ENCODE peak calls at places on chromosomes 3 and 15, in six cellular contexts. C is neural crest cell, V is tibial nerve, S is lower lobe of right lung, L is GM12878, M is fibroblast of pulmonary artery. N is an unnamed sample.

GRCh38 chr15:60520041-60520824 is 41.3 kb upstream of the ICE2 start:
- DNase-seq in C (no peak), V (no peak), S (no peak), L (no peak), M (no peak), N (peak)

GRCh38 chr15:99961011-99961441 is 227.8 kb upstream of the LYSMD4 start:
- DNase-seq in C (no peak), V (no peak), S (no peak), L (no peak), M (peak), N (peak)

GRCh38 chr3:72185549-72186484 is 400.9 kb upstream of the PROK2 start:
- DNase-seq in C (no peak), V (no peak), S (no peak), L (no peak), M (peak), N (peak)

GRCh38 chr15:68083463-68083862 is 29.3 kb downstream of the PIAS1 start:
- DNase-seq in C (no peak), V (no peak), S (no peak), L (no peak), M (no peak), N (no peak)

GRCh38 chr3:145698252-145698651 is 462.7 kb downstream of the PLOD2 start:
- DNase-seq in C (no peak), V (no peak), S (no peak), L (no peak), M (peak), N (peak)

GRCh38 chr3:112413722-112414121 is 80.8 kb downstream of the CD200 start:
- DNase-seq in C (no peak), V (no peak), S (no peak), L (no peak), M (no peak), N (no peak)

GRCh38 chr3:13709706-13710105 is 160.8 kb downstream of the FBLN2 start:
- DNase-seq in C (no peak), V (no peak), S (no peak), L (no peak), M (no peak), N (no peak)

GRCh38 chr3:95442766-95443165 is 1371.6 kb upstream of the EPHA6 start:
- DNase-seq in C (no peak), V (no peak), S (no peak), L (no peak), M (no peak), N (no peak)

GRCh38 chr15:50149090-50149489 is 30.1 kb upstream of the ATP8B4 start:
- DNase-seq in C (no peak), V (no peak), S (no peak), L (no peak), M (no peak), N (no peak)

GRCh38 chr15:50150349-50150748 is 31.3 kb upstream of the ATP8B4 start:
- DNase-seq in C (no peak), V (no peak), S (no peak), L (no peak), M (no peak), N (no peak)

GRCh38 chr15:50150851-50151250 is 31.1 kb upstream of the SLC27A2 start:
- DNase-seq in C (no peak), V (no peak), S (no peak), L (no peak), M (no peak), N (no peak)

GRCh38 chr15:50146661-50147060 is 27.6 kb upstream of the ATP8B4 start:
- DNase-seq in C (no peak), V (no peak), S (no peak), L (no peak), M (no peak), N (no peak)

DNA sequence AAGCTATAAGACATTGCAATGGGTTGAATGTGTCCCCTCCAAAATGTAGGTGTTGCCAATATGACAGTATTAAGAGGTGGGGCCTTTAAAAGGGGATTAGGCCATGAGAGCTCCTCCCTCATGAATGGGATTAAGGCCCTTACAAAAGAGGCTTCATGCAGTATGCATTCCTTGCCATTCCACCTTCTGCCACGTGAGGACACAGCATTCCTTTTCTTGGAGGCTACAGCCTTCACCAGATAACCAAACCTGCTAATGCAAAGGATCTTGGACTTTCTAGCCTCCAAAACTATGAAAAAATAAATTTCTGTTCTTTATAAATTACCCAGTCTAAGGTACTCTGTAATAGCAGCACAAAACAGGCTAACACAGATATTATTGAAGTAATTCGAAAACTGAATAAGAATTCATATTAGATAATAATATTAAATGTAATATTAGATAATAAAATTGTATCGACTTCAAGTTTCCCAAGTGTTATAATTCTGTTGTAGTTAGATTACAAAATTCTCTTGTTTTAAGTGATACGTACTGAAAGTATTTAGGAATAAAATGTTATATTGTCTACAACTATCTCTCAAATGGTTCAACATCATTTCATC is 29.4 kb upstream of the ATP8B4 start:
- DNase-seq in C (peak), V (no peak), S (no peak), L (no peak), M (peak), N (peak)
- TF ChIP-seq CTCF in C (peak), V (no peak), S (peak), L (peak), M (peak), N (peak)

DNA sequence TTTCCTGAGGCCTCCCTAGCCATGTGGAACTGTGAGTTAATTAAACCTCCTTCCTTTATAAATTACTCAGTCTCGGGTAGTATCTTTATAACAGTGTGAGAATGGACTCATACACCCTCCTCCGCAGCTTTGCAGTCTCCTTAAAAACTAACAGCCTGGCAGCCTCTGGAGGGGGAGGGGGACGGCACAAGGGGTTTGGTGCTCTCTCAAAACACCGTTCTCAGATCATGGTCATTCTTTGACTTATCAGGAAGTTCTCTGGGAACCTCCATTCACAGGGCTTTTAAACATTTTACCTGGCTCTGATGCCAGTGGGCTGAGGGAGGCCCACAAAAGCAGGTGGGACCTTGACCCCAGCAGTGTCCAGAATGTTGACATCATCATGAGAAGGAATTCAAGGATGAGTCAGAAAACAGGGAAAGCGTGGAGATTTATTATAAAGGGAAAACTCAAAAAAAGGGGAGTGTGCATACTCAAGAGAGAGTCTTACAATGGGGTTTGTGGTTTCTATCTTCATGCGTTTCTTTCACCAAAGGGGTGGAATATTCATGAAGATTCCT is 43.9 kb downstream of the ONECUT1 start:
- DNase-seq in C (no peak), V (no peak), S (no peak), L (no peak), M (no peak), N (no peak)
- TF ChIP-seq CTCF in C (no peak), V (no peak), S (no peak), L (no peak), M (no peak), N (no peak)

DNA sequence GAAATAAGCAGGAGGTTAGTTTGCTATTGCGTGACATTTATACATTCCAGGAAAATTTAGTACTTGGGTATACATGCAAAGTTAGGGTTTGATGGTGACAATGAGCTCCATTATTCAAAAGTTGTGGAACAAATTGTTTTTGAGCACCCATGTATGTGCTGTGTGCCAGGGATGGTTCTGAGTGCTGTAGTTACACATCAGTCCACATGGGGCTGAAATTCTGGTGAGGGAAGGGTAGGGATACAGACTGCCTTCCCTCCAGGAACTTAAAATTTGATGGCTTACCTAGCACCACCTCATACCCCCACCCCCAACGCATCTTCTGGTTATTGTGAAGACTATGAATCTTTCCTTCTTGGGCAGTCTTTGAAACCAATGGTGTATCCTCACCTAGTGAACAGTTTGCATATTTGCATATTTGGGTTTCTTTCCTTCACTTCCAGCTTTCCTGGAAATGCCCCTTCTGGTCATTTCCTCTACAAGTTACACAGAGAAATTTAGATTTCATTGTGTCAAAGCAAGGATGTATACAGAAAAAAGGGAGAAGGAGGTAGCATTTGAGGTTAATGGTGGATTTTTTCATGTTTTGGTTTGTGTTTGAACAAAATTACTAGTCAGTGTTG is 222.0 kb upstream of the IL12A start:
- DNase-seq in C (no peak), V (no peak), S (no peak), L (no peak), M (peak), N (peak)
- TF ChIP-seq CTCF in C (peak), V (peak), S (peak), L (peak), M (peak), N (peak)

GRCh38 chr3:103410231-103410630 is 975.4 kb downstream of the ZPLD1 start:
- DNase-seq in C (no peak), V (no peak), S (no peak), L (no peak), M (no peak), N (no peak)
- TF ChIP-seq CTCF in C (peak), V (no peak), S (no peak), L (peak), M (no peak), N (peak)

GRCh38 chr3:39641210-39641718 is 168.1 kb upstream of the MYRIP start:
- DNase-seq in C (no peak), V (no peak), S (no peak), L (no peak), M (no peak), N (no peak)

GRCh38 chr3:39639344-39640236 is 169.8 kb upstream of the MYRIP start:
- DNase-seq in C (no peak), V (no peak), S (no peak), L (no peak), M (peak), N (peak)

GRCh38 chr3:39638286-39638685 is 170.8 kb downstream of the MOBP start:
- DNase-seq in C (no peak), V (no peak), S (no peak), L (no peak), M (peak), N (no peak)

GRCh38 chr3:39637807-39638206 is 170.3 kb downstream of the MOBP start:
- DNase-seq in C (no peak), V (no peak), S (no peak), L (no peak), M (peak), N (peak)
- TF ChIP-seq CTCF in C (peak), V (no peak), S (no peak), L (peak), M (peak), N (peak)

GRCh38 chr3:177904661-177905060 is 631.6 kb upstream of the KCNMB2 start:
- DNase-seq in C (no peak), V (no peak), S (no peak), L (no peak), M (peak), N (no peak)

GRCh38 chr3:177905173-177905894 is 630.9 kb upstream of the KCNMB2 start:
- DNase-seq in C (no peak), V (no peak), S (no peak), L (no peak), M (peak), N (peak)

GRCh38 chr3:177906573-177907229 is 629.5 kb upstream of the KCNMB2 start:
- DNase-seq in C (no peak), V (no peak), S (no peak), L (no peak), M (peak), N (peak)

DNA sequence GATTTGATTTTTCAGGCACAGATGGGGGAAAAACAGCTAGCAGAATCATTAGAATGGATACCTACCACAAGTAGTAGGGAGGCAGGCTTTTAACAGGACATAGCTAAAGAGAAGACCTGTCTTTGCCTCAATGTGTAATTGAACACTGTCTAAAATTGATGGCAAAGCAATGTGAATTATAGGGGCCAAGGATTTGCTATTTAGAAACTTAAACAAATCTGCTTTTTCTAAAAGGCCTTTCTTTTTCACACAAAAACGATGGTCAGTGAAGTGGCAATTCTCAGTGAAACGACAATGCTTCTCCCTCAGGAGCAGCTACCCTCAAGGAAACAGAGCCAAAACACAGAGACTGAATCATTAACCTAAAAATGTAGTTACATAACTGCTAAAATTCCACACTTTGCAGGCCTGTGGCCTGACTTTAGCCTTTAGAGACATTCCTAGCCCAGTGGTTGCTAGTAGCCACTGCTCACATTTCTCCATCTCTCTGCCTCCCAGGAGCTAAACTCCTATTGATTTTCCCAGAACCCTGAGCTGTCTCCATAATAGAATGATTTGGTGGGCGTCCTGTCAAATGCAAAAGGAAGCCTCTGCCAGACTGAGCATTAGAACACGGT is 630.2 kb upstream of the KCNMB2 start:
- DNase-seq in C (no peak), V (no peak), S (no peak), L (no peak), M (peak), N (peak)
- TF ChIP-seq CTCF in C (no peak), V (no peak), S (no peak), L (no peak), M (peak), N (no peak)

DNA sequence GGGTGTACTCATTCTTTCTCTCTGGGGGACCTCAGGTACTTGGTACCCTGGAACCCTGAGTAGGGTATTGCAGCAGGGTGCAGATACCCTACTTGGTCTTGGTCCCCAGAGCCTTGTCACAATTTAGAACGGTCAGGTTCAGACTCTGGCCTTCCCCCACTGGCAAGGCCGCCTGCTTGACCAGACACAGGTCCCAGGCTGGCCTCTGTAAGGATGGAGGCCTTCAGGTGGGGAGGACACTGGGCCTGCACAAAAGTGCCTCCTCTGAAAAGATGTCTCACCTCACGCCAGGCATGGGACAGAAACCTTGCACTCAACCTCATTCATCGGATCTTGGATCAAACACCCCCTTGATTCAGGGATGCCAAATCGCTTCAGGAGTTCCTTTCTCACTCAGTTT is 158.4 kb downstream of the KLF13 start:
- DNase-seq in C (no peak), V (no peak), S (no peak), L (no peak), M (no peak), N (no peak)
- TF ChIP-seq CTCF in C (no peak), V (no peak), S (no peak), L (no peak), M (no peak), N (no peak)

GRCh38 chr3:50627407-50628051 is 10.6 kb downstream of the MAPKAPK3 start:
- DNase-seq in C (no peak), V (no peak), S (peak), L (no peak), M (peak), N (peak)
- TF ChIP-seq CTCF in C (peak), V (no peak), S (no peak), L (peak), M (peak), N (peak)

GRCh38 chr15:66588537-66588936 is 22.7 kb upstream of the LCTL start:
- DNase-seq in C (no peak), V (no peak), S (peak), L (no peak), M (no peak), N (no peak)
- TF ChIP-seq CTCF in C (no peak), V (no peak), S (no peak), L (peak), M (peak), N (no peak)

GRCh38 chr3:196552253-196552652 is 16.1 kb downstream of the WDR53 start:
- DNase-seq in C (no peak), V (no peak), S (no peak), L (no peak), M (no peak), N (no peak)

GRCh38 chr3:196541684-196542445 is 26.5 kb downstream of the WDR53 start:
- DNase-seq in C (no peak), V (no peak), S (no peak), L (no peak), M (no peak), N (no peak)

GRCh38 chr3:196544491-196544992 is 23.8 kb downstream of the WDR53 start:
- DNase-seq in C (no peak), V (no peak), S (no peak), L (no peak), M (no peak), N (no peak)

GRCh38 chr3:196546537-196546936 is 21.8 kb downstream of the WDR53 start:
- DNase-seq in C (no peak), V (no peak), S (no peak), L (no peak), M (no peak), N (no peak)

GRCh38 chr3:196547067-196547466 is 21.3 kb downstream of the WDR53 start:
- DNase-seq in C (no peak), V (no peak), S (no peak), L (no peak), M (no peak), N (no peak)
- TF ChIP-seq CTCF in C (no peak), V (no peak), S (no peak), L (no peak), M (no peak), N (no peak)